ENCODE peak calls at places on chromosomes 11 and 22, in eight cellular contexts. K, W, J, O, R, G, Q and Y are unnamed samples.

GRCh38 chr11:66915046-66915832 is 42.9 kb downstream of the PC start:
- DNase-seq in O (no peak), J (no peak), Q (no peak), G (no peak), W (no peak), R (no peak), K (no peak), Y (peak)

GRCh38 chr11:921921-922678 is 3.6 kb upstream of the AP2A2 start:
- DNase-seq in R (no peak), G (no peak), Q (no peak), W (no peak), J (no peak), O (no peak), K (no peak), Y (no peak)

GRCh38 chr11:30585067-30585891 is 874 bp downstream of the MPPED2 start:
- DNase-seq in O (no peak), G (no peak), W (peak), Q (no peak), K (no peak), J (peak), R (no peak), Y (no peak)

GRCh38 chr11:75280770-75281468 is 40.3 kb downstream of the TPBGL start:
- DNase-seq in Q (no peak), R (no peak), K (no peak), O (no peak), J (no peak), W (no peak), G (no peak), Y (no peak)

GRCh38 chr11:46252373-46252914 is 25.0 kb upstream of the CREB3L1 start:
- DNase-seq in G (no peak), O (no peak), K (no peak), W (no peak), J (no peak), Q (no peak), R (no peak), Y (no peak)

GRCh38 chr22:49997932-49998717 is 14.4 kb downstream of the IL17REL start:
- DNase-seq in K (no peak), J (no peak), R (no peak), O (no peak), Q (no peak), G (peak), W (no peak), Y (no peak)

GRCh38 chr11:46445887-46446286 is 54.3 kb upstream of the CHRM4 start:
- DNase-seq in G (no peak), W (no peak), Q (no peak), R (no peak), J (no peak), O (no peak), K (no peak), Y (no peak)

GRCh38 chr11:11620966-11621880 is 582 bp downstream of the GALNT18 start:
- DNase-seq in O (peak), G (no peak), J (peak), W (peak), R (no peak), K (no peak), Q (no peak), Y (peak)

GRCh38 chr11:92865352-92865751 is 104.1 kb upstream of the MTNR1B start:
- DNase-seq in J (no peak), W (no peak), R (no peak), G (no peak), Q (no peak), O (peak), K (peak), Y (peak)

GRCh38 chr11:73971175-73971719 is 11.4 kb downstream of the UCP2 start:
- DNase-seq in R (no peak), J (peak), G (no peak), O (no peak), W (no peak), Q (no peak), K (no peak), Y (no peak)

GRCh38 chr11:75265851-75266531 is 25.4 kb downstream of the TPBGL start:
- DNase-seq in K (no peak), Q (no peak), J (peak), O (peak), G (peak), W (no peak), R (no peak), Y (no peak)

GRCh38 chr11:64051297-64051696 is 15.6 kb downstream of the FLRT1 start:
- DNase-seq in O (no peak), R (no peak), Q (no peak), J (no peak), W (no peak), G (no peak), K (no peak), Y (no peak)

GRCh38 chr22:29738118-29738815 is 18.5 kb downstream of the CABP7 start:
- DNase-seq in O (no peak), W (no peak), Q (no peak), R (no peak), K (no peak), J (no peak), G (no peak), Y (no peak)

GRCh38 chr11:85725510-85726258 is 39.7 kb upstream of the CCDC89 start:
- DNase-seq in J (no peak), O (peak), R (peak), K (peak), G (no peak), Q (no peak), W (peak), Y (peak)

GRCh38 chr11:31865606-31866300 is 54.6 kb upstream of the PAX6 start:
- DNase-seq in W (no peak), O (no peak), J (no peak), R (no peak), Q (no peak), K (no peak), G (no peak), Y (no peak)

GRCh38 chr11:93940395-93940794 is 80.8 kb upstream of the HEPHL1 start:
- DNase-seq in G (no peak), K (no peak), Q (no peak), O (no peak), R (no peak), J (no peak), W (no peak), Y (no peak)

GRCh38 chr11:45961841-45962240 is 39.4 kb downstream of the LARGE2 start:
- DNase-seq in Q (no peak), J (no peak), K (no peak), R (no peak), O (no peak), W (no peak), G (no peak), Y (no peak)

GRCh38 chr11:121522043-121522941 is 69.5 kb upstream of the SORL1-AS1 start:
- DNase-seq in Q (no peak), W (no peak), R (no peak), O (no peak), K (no peak), G (no peak), J (no peak), Y (no peak)

GRCh38 chr11:60985501-60985900 is 14.0 kb downstream of the CD6 start:
- DNase-seq in J (no peak), K (no peak), O (no peak), G (no peak), R (no peak), Q (no peak), W (no peak), Y (no peak)

GRCh38 chr22:29693671-29694070 is 26.1 kb upstream of the CABP7 start:
- DNase-seq in W (no peak), J (no peak), R (no peak), G (no peak), Q (no peak), K (no peak), O (peak), Y (no peak)

GRCh38 chr11:76159983-76160661 is 46.2 kb downstream of the WNT11 start:
- DNase-seq in Q (no peak), K (no peak), G (no peak), W (no peak), R (no peak), J (no peak), O (no peak), Y (no peak)

GRCh38 chr22:30565341-30565740 is 9.1 kb downstream of the GAL3ST1 start:
- DNase-seq in Q (no peak), W (no peak), G (no peak), O (peak), J (no peak), K (peak), R (no peak), Y (no peak)

GRCh38 chr11:134171951-134172350 is 51.8 kb downstream of the NCAPD3 start:
- DNase-seq in Q (no peak), G (no peak), K (no peak), W (no peak), J (no peak), R (no peak), O (no peak), Y (no peak)

GRCh38 chr22:37624017-37624365 is 15.4 kb downstream of the GGA1 start:
- DNase-seq in Q (no peak), R (no peak), O (no peak), K (no peak), W (no peak), G (no peak), J (no peak), Y (no peak)

GRCh38 chr11:42315267-42315666 is 855.8 kb upstream of the LRRC4C start:
- DNase-seq in O (peak), K (peak), W (no peak), G (no peak), R (no peak), J (no peak), Q (no peak), Y (peak)

GRCh38 chr22:24567668-24568067 is 11.9 kb downstream of the SNRPD3 start:
- DNase-seq in O (no peak), J (no peak), G (no peak), K (no peak), R (no peak), W (no peak), Q (no peak), Y (no peak)

GRCh38 chr11:61610905-61611304 is 30.0 kb upstream of the SYT7 start:
- DNase-seq in Q (no peak), W (no peak), G (no peak), R (no peak), K (no peak), O (no peak), J (no peak), Y (no peak)

GRCh38 chr11:74877132-74877531 is 71.8 kb downstream of the XRRA1 start:
- DNase-seq in G (no peak), J (peak), O (peak), R (no peak), Q (no peak), W (no peak), K (peak), Y (peak)

GRCh38 chr11:85805387-85805786 is 5.6 kb downstream of the SYTL2 start:
- DNase-seq in O (no peak), G (no peak), J (no peak), W (no peak), R (no peak), Q (no peak), K (peak), Y (peak)

GRCh38 chr11:115162919-115163318 is 341.3 kb downstream of the CADM1 start:
- DNase-seq in W (no peak), J (no peak), G (no peak), R (no peak), K (no peak), Q (no peak), O (no peak), Y (no peak)

GRCh38 chr22:22995166-22995565 is 75.2 kb upstream of the GNAZ start:
- DNase-seq in K (no peak), G (no peak), W (no peak), R (no peak), J (no peak), O (no peak), Q (no peak), Y (no peak)

GRCh38 chr11:13667245-13667644 is 1.2 kb upstream of the FAR1 start:
- DNase-seq in G (no peak), K (peak), O (peak), Q (no peak), R (no peak), J (peak), W (no peak), Y (peak)

GRCh38 chr11:8794677-8795103 is 112.1 kb downstream of the RPL27A start:
- DNase-seq in K (no peak), Q (no peak), O (no peak), G (no peak), J (no peak), W (no peak), R (no peak), Y (no peak)

GRCh38 chr11:70510106-70510505 is 111.8 kb downstream of the CTTN start:
- DNase-seq in K (no peak), G (peak), O (no peak), Q (no peak), R (no peak), J (no peak), W (no peak), Y (no peak)

GRCh38 chr11:120842195-120842594 is 181.7 kb upstream of the TBCEL start:
- DNase-seq in R (no peak), O (peak), J (no peak), K (no peak), W (no peak), G (no peak), Q (no peak), Y (no peak)

GRCh38 chr11:45580399-45580798 is 85.0 kb downstream of the CHST1 start:
- DNase-seq in K (no peak), Q (no peak), G (no peak), W (peak), J (no peak), R (no peak), O (peak), Y (peak)

GRCh38 chr11:95451682-95452081 is 220.7 kb upstream of the SESN3 start:
- DNase-seq in W (no peak), Q (no peak), G (no peak), O (peak), K (no peak), R (peak), J (no peak), Y (peak)

GRCh38 chr11:834371-835316 is 1.9 kb downstream of the CD151 start:
- DNase-seq in W (peak), K (peak), G (no peak), Q (no peak), J (no peak), O (peak), R (no peak), Y (peak)

GRCh38 chr11:15941206-15941770 is 415.1 kb downstream of the SOX6 start:
- DNase-seq in J (peak), G (no peak), O (peak), Q (no peak), W (no peak), K (peak), R (no peak), Y (peak)
- TF ChIP-seq CTCF in J (peak), G (peak), O (peak), Q (peak), W (peak), K (peak), R (peak), Y (peak)

GRCh38 chr11:22340803-22341581 is 2.8 kb downstream of the SLC17A6 start:
- DNase-seq in O (no peak), Q (no peak), J (no peak), W (no peak), G (no peak), R (no peak), K (no peak), Y (no peak)

GRCh38 chr11:22341582-22341919 is 3.4 kb downstream of the SLC17A6 start:
- DNase-seq in G (no peak), K (no peak), J (no peak), Q (no peak), R (no peak), O (no peak), W (no peak), Y (no peak)

GRCh38 chr11:22343411-22344032 is 5.3 kb downstream of the SLC17A6 start:
- DNase-seq in Q (no peak), W (no peak), K (no peak), J (no peak), G (no peak), O (no peak), R (no peak), Y (no peak)

GRCh38 chr11:22346283-22346682 is 8.1 kb downstream of the SLC17A6 start:
- DNase-seq in Q (no peak), G (no peak), R (no peak), W (no peak), K (no peak), O (no peak), J (no peak), Y (no peak)

DNA sequence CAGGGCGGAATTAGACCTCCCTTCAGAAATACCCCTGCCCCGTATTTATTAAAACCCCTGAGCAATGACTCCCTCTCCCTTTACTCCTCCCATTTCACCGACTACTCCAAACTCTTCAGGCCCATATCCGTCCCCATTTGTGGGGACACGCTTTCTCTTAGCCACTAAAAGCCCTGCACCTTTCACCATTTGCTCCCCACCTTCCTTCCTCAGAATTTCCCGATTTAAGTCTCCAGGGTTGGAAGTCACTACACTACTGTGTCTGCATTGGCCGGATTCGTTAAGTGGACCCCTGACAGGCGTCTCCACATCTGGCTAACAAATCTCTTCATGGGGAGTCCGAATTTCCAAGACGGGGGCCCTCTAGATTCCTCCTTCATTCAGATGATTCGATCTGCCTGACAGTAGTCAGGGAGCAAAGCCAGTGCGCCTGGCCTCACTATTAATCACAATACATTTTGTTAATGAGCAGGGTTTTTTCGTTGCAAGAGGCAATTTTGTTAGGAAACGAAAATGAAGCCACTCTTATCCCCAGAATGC is 4.5 kb downstream of the SLC17A6 start:
- DNase-seq in G (no peak), W (no peak), Q (no peak), R (no peak), K (no peak), J (no peak), O (no peak), Y (no peak)
- TF ChIP-seq CTCF in G (no peak), W (no peak), Q (no peak), R (no peak), K (no peak), J (no peak), O (no peak), Y (no peak)

DNA sequence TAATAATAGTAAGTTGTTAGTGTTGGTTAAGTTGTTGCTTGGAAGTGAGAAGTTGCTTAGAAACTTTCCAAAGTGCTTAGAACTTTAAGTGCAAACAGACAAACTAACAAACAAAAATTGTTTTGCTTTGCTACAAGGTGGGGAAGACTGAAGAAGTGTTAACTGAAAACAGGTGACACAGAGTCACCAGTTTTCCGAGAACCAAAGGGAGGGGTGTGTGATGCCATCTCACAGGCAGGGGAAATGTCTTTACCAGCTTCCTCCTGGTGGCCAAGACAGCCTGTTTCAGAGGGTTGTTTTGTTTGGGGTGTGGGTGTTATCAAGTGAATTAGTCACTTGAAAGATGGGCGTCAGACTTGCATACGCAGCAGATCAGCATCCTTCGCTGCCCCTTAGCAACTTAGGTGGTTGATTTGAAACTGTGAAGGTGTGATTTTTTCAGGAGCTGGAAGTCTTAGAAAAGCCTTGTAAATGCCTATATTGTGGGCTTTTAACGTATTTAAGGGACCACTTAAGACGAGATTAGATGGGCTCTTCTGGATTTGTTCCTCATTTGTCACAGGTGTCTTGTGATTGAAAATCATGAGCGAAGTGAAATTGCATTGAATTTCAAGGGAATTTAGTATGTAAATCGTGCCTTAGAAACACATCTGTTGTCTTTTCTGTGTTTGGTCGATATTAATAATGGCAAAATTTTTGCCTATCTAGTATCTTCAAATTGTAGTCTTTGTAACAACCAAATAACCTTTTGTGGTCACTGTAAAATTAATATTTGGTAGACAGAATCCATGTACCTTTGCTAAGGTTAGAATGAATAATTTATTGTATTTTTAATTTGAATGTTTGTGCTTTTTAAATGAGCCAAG is 2.7 kb downstream of the NEAT1 start:
- DNase-seq in O (peak), Q (no peak), J (peak), W (no peak), G (no peak), R (no peak), K (peak), Y (peak)
- TF ChIP-seq CTCF in O (no peak), Q (peak), J (peak), W (no peak), G (no peak), R (peak), K (peak), Y (no peak)

DNA sequence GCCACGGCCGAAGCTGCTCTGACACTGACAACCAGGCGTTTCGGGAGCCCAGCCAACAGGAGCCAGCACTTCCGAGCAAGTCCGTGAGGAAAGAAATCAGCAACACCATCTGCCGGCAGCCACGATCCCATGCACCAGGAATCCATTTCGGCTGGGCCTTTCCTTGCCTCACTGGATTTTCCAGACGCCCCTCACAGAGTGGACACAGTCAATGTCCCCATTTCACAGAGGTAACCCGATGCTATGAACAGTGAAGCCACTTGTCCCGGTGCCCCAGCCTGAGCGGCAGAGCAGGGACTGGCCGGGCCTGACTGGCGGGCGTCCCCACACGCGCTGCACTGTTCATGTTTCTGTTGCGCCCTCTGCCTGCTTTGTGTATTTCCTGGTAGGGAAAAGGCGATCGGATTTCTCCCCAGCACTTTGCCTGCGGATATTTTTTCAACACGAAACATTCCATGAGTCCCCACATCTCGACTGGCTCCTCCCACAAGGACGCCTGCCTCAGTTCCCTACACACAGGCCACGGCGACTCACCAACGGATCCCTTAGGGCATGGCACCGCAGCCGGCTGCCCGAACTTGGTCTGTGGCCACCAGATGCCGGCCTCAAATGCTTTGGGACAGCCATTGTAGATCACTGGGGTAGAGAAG is 55.3 kb downstream of the TRMU start:
- DNase-seq in Q (no peak), W (no peak), G (peak), J (no peak), K (no peak), R (peak), O (peak), Y (peak)
- TF ChIP-seq CTCF in Q (peak), W (no peak), G (peak), J (no peak), K (no peak), R (peak), O (peak), Y (peak)